ENCODE peak calls at places on chromosomes 5 and 9, in five cellular contexts. W is posterior cingulate gyrus; A is activated CD4-positive, alpha-beta memory T cell treated with anti-CD3 and anti-CD28 coated beads, Interleukin-2, amount 10 ng/mL, durations not matched to agents 7 days and 5 days; R is T1000; L is nephron progenitor cell. K is an unnamed sample.
A peak's percentile ranks its signal among the peaks of the same experiment; 100 is the strongest.

GRCh38 chr5:112906637-112907036 is 15.4 kb downstream of the REEP5 start:
- DNase-seq in R (no peak), L (no peak), W (no peak), A (no peak), K (no peak)

GRCh38 chr5:88391116-88391515 is 122.5 kb upstream of the TMEM161B start:
- DNase-seq in W (peak; percentile 42), R (no peak), A (no peak), L (no peak), K (no peak)

GRCh38 chr5:112849912-112850311 is 11.2 kb upstream of the SRP19 start:
- DNase-seq in W (no peak), R (no peak), A (no peak), L (no peak), K (no peak)

GRCh38 chr9:92328225-92328624 is 2.5 kb downstream of the CENPP start:
- DNase-seq in W (no peak), A (no peak), R (no peak), L (no peak), K (no peak)

GRCh38 chr5:96668725-96669124 is 6.5 kb downstream of the CAST start:
- DNase-seq in A (no peak), R (no peak), W (no peak), L (no peak), K (no peak)

GRCh38 chr5:178288373-178289368 is 56.1 kb upstream of the PHYKPL start:
- DNase-seq in R (no peak), A (no peak), L (no peak), W (no peak), K (no peak)

GRCh38 chr9:27770541-27770940 is 197.3 kb upstream of the C9orf72 start:
- DNase-seq in L (no peak), A (no peak), R (no peak), W (no peak), K (no peak)

GRCh38 chr9:116899337-116900006 is 212.4 kb downstream of the TRIM32 start:
- DNase-seq in W (no peak), L (no peak), A (no peak), R (peak; percentile 53), K (no peak)

GRCh38 chr5:74938250-74938649 is 72.1 kb upstream of the FAM169A start:
- DNase-seq in R (no peak), W (no peak), L (no peak), A (no peak), K (no peak)

GRCh38 chr9:99814359-99814758 is 7.3 kb upstream of the NR4A3 start:
- DNase-seq in A (no peak), L (no peak), R (no peak), W (no peak), K (no peak)

GRCh38 chr9:120071760-120072159 is 508.2 kb downstream of the CDK5RAP2 start:
- DNase-seq in W (no peak), L (no peak), A (no peak), R (no peak), K (no peak)

GRCh38 chr5:174664180-174664850 is 60.1 kb upstream of the MSX2 start:
- DNase-seq in A (no peak), L (no peak), R (no peak), W (no peak), K (no peak)

GRCh38 chr9:136485049-136485647 is 2.3 kb upstream of the SEC16A start:
- DNase-seq in W (peak; percentile 77), A (peak; percentile 87), R (peak; percentile 56), L (peak; percentile 89), K (peak; percentile 62)

GRCh38 chr5:150368526-150368925 is 11.0 kb downstream of the TCOF1 start:
- DNase-seq in W (no peak), L (no peak), R (no peak), A (no peak), K (no peak)

GRCh38 chr5:170302729-170303501 is 5.3 kb upstream of the LCP2 start:
- DNase-seq in W (no peak), R (no peak), L (peak; percentile 34), A (peak; percentile 72), K (no peak)

GRCh38 chr5:179370490-179371122 is 25.3 kb upstream of the ADAMTS2 start:
- DNase-seq in R (no peak), A (no peak), W (peak; percentile 26), L (no peak), K (no peak)

GRCh38 chr9:91151014-91151740 is 210.5 kb downstream of the AUH start:
- DNase-seq in W (no peak), A (peak; percentile 65), R (peak; percentile 16), L (no peak), K (no peak)

GRCh38 chr9:114051281-114051680 is 26.8 kb downstream of the AMBP start:
- DNase-seq in A (no peak), L (no peak), W (no peak), R (no peak), K (no peak)

GRCh38 chr9:19994296-19994695 is 205.5 kb upstream of the SLC24A2 start:
- DNase-seq in L (no peak), R (no peak), A (no peak), W (no peak), K (no peak)

GRCh38 chr5:135317286-135317685 is 81.7 kb downstream of the MACROH2A1 start:
- DNase-seq in A (peak; percentile 9), R (no peak), W (no peak), L (no peak), K (no peak)